ENCODE peak calls at places on chromosomes 13 and 19, in five cellular contexts. One of them, this sample, is unnamed.
A peak's percentile ranks its signal among the peaks of the same experiment; 100 is the strongest.

GRCh38 chr13:110593430-110594130 is 21.8 kb upstream of the NAXD start:
- DNase-seq in naive thymus-derived CD4-positive, alpha-beta T cell: peak; percentile 38
- DNase-seq in thoracic aorta: no peak
- DNase-seq in OCI-LY7: peak; percentile 49
- DNase-seq in CD4-positive, CD25-positive, alpha-beta regulatory T cell: peak; percentile 63
- DNase-seq in this sample: peak; percentile 38

GRCh38 chr19:42424712-42425131 is 2.5 kb downstream of the LIPE start:
- DNase-seq in naive thymus-derived CD4-positive, alpha-beta T cell: no peak
- DNase-seq in thoracic aorta: no peak
- DNase-seq in OCI-LY7: no peak
- DNase-seq in CD4-positive, CD25-positive, alpha-beta regulatory T cell: no peak
- DNase-seq in this sample: peak; percentile 50

GRCh38 chr13:22926176-22927007 is 254.4 kb upstream of the SGCG start:
- DNase-seq in naive thymus-derived CD4-positive, alpha-beta T cell: no peak
- DNase-seq in thoracic aorta: no peak
- DNase-seq in OCI-LY7: no peak
- DNase-seq in CD4-positive, CD25-positive, alpha-beta regulatory T cell: no peak
- DNase-seq in this sample: peak; percentile 65

GRCh38 chr19:15025237-15025636 is 24.0 kb upstream of the CASP14 start:
- DNase-seq in naive thymus-derived CD4-positive, alpha-beta T cell: no peak
- DNase-seq in thoracic aorta: no peak
- DNase-seq in OCI-LY7: peak; percentile 38
- DNase-seq in CD4-positive, CD25-positive, alpha-beta regulatory T cell: peak; percentile 20
- DNase-seq in this sample: no peak

GRCh38 chr13:22062478-22063205 is 391.8 kb downstream of the FGF9 start:
- DNase-seq in naive thymus-derived CD4-positive, alpha-beta T cell: no peak
- DNase-seq in thoracic aorta: no peak
- DNase-seq in OCI-LY7: no peak
- DNase-seq in CD4-positive, CD25-positive, alpha-beta regulatory T cell: no peak
- DNase-seq in this sample: no peak

GRCh38 chr19:43649514-43649913 is 9.9 kb upstream of the CADM4 start:
- DNase-seq in naive thymus-derived CD4-positive, alpha-beta T cell: no peak
- DNase-seq in thoracic aorta: no peak
- DNase-seq in OCI-LY7: no peak
- DNase-seq in CD4-positive, CD25-positive, alpha-beta regulatory T cell: no peak
- DNase-seq in this sample: no peak

GRCh38 chr13:109204252-109204651 is 574.8 kb downstream of the MYO16 start:
- DNase-seq in naive thymus-derived CD4-positive, alpha-beta T cell: no peak
- DNase-seq in thoracic aorta: no peak
- DNase-seq in OCI-LY7: no peak
- DNase-seq in CD4-positive, CD25-positive, alpha-beta regulatory T cell: no peak
- DNase-seq in this sample: no peak

GRCh38 chr19:33227242-33227650 is 1.6 kb upstream of the SLC7A10 start:
- DNase-seq in naive thymus-derived CD4-positive, alpha-beta T cell: no peak
- DNase-seq in thoracic aorta: no peak
- DNase-seq in OCI-LY7: no peak
- DNase-seq in CD4-positive, CD25-positive, alpha-beta regulatory T cell: no peak
- DNase-seq in this sample: no peak

GRCh38 chr13:66675620-66676019 is 554.5 kb downstream of the PCDH9 start:
- DNase-seq in naive thymus-derived CD4-positive, alpha-beta T cell: no peak
- DNase-seq in thoracic aorta: no peak
- DNase-seq in OCI-LY7: no peak
- DNase-seq in CD4-positive, CD25-positive, alpha-beta regulatory T cell: no peak
- DNase-seq in this sample: no peak

GRCh38 chr13:112960671-112961070 is 8.3 kb upstream of the MCF2L start:
- DNase-seq in naive thymus-derived CD4-positive, alpha-beta T cell: no peak
- DNase-seq in thoracic aorta: no peak
- DNase-seq in OCI-LY7: no peak
- DNase-seq in CD4-positive, CD25-positive, alpha-beta regulatory T cell: no peak
- DNase-seq in this sample: no peak

GRCh38 chr13:40127476-40127875 is 472.0 kb downstream of the COG6 start:
- DNase-seq in naive thymus-derived CD4-positive, alpha-beta T cell: no peak
- DNase-seq in thoracic aorta: no peak
- DNase-seq in OCI-LY7: peak; percentile 95
- DNase-seq in CD4-positive, CD25-positive, alpha-beta regulatory T cell: no peak
- DNase-seq in this sample: no peak

GRCh38 chr13:111006508-111007031 is 91.7 kb upstream of the ANKRD10 start:
- DNase-seq in naive thymus-derived CD4-positive, alpha-beta T cell: no peak
- DNase-seq in thoracic aorta: peak; percentile 69
- DNase-seq in OCI-LY7: no peak
- DNase-seq in CD4-positive, CD25-positive, alpha-beta regulatory T cell: no peak
- DNase-seq in this sample: no peak

GRCh38 chr19:41311613-41312012 is 1.6 kb downstream of the CCDC97 start:
- DNase-seq in naive thymus-derived CD4-positive, alpha-beta T cell: no peak
- DNase-seq in thoracic aorta: no peak
- DNase-seq in OCI-LY7: no peak
- DNase-seq in CD4-positive, CD25-positive, alpha-beta regulatory T cell: no peak
- DNase-seq in this sample: no peak

GRCh38 chr19:48218964-48219363 is 36.7 kb downstream of the CARD8 start:
- DNase-seq in naive thymus-derived CD4-positive, alpha-beta T cell: no peak
- DNase-seq in thoracic aorta: no peak
- DNase-seq in OCI-LY7: no peak
- DNase-seq in CD4-positive, CD25-positive, alpha-beta regulatory T cell: no peak
- DNase-seq in this sample: no peak

GRCh38 chr19:31214997-31215396 is 134.2 kb downstream of the TSHZ3 start:
- DNase-seq in naive thymus-derived CD4-positive, alpha-beta T cell: no peak
- DNase-seq in thoracic aorta: no peak
- DNase-seq in OCI-LY7: no peak
- DNase-seq in CD4-positive, CD25-positive, alpha-beta regulatory T cell: no peak
- DNase-seq in this sample: no peak

DNA sequence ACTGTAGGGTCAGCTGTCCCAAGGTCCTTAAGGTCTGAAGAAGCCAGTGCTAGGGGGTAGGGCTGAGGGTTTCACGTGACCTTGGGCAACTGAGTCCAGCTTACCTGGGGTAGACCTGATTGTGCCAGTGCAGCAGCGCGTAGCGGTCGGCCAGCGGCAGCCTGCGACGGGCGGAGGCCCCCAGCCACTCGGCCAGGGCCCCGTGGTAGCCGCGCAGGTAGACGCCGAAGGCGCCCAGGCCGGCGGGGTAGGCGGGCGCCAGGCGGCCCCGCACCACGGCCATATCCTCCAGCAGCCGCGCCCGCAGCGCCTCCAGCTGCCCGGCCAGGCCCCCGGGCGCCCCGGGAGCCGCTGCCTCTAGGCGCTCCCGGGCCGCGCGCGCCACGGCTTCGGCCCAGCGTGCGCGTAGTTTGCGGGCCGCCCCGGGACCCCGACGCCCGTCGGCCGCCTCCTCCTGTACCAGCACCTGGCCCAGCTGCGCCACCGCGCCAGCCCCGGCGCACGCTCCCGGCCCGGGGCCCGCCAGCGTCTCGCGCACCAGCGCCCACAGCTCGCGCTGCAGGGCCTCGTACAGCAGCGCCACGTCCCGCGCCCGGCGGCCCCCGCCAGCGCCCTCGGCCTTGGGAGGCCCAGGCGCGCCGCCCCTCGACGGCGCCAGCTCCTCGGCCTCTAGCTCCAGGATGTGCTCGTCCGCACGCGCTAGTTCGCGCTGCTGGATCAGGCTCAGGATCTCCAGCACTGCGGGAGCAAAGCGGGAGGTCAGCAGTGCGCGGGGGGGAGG is 10.9 kb downstream of the EXOC3L2 start:
- DNase-seq in naive thymus-derived CD4-positive, alpha-beta T cell: no peak
- DNase-seq in thoracic aorta: no peak
- DNase-seq in OCI-LY7: no peak
- DNase-seq in CD4-positive, CD25-positive, alpha-beta regulatory T cell: no peak
- DNase-seq in this sample: no peak
- H3K4me3 ChIP-seq in naive thymus-derived CD4-positive, alpha-beta T cell: no peak overlapping the region
- H3K4me3 ChIP-seq in thoracic aorta: no peak overlapping the region
- H3K4me3 ChIP-seq in OCI-LY7: no peak overlapping the region
- H3K4me3 ChIP-seq in CD4-positive, CD25-positive, alpha-beta regulatory T cell: no peak overlapping the region
- H3K4me3 ChIP-seq in this sample: no peak overlapping the region

DNA sequence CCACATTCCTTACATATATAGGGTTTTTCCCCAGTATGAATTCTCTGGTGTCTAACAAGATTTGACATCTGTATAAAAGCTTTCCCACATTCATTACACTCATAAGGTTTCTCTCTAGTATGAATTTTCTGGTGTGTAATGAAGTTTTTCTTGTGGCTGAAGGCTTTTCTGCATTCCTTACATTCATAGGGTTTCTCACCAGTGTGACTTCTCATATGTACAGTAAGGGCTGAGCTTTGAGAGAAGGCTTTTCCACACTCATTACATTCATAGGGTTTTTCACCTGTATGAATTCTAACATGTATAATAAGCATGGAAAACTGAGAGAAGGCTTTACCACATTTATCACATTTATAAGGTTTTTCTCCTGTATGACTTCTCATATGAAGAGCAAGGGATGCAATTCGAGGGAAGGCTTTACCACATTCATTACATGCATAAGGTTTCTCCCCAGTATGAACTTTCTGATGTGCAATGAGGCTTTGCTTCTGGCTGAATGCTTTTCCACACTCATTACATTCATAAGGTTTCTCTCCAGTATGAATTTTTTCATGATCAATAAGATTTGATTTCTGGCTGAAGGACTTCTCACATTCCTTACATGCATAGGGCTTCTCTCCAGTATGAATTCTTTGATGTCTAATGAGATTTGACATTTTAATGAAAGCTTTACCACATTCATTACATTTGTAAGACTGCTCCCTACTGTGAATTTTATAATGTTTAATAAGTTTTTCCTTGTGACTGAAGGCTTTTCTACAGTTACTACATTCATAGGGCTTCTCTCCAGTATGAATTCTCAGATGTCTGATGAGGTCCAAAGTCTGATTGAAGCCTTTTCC is 42.6 kb downstream of the ZNF527 start:
- DNase-seq in naive thymus-derived CD4-positive, alpha-beta T cell: no peak
- DNase-seq in thoracic aorta: no peak
- DNase-seq in OCI-LY7: no peak
- DNase-seq in CD4-positive, CD25-positive, alpha-beta regulatory T cell: peak; percentile 6
- DNase-seq in this sample: no peak
- H3K9me3 ChIP-seq in naive thymus-derived CD4-positive, alpha-beta T cell: peaks cover 85% of the 10 kb centered on the region
- H3K9me3 ChIP-seq in thoracic aorta: peaks cover 99% of the 10 kb centered on the region
- H3K9me3 ChIP-seq in OCI-LY7: peaks cover 75% of the 10 kb centered on the region
- H3K9me3 ChIP-seq in CD4-positive, CD25-positive, alpha-beta regulatory T cell: peaks cover 85% of the 10 kb centered on the region
- H3K9me3 ChIP-seq in this sample: peaks cover 7% of the 10 kb centered on the region

DNA sequence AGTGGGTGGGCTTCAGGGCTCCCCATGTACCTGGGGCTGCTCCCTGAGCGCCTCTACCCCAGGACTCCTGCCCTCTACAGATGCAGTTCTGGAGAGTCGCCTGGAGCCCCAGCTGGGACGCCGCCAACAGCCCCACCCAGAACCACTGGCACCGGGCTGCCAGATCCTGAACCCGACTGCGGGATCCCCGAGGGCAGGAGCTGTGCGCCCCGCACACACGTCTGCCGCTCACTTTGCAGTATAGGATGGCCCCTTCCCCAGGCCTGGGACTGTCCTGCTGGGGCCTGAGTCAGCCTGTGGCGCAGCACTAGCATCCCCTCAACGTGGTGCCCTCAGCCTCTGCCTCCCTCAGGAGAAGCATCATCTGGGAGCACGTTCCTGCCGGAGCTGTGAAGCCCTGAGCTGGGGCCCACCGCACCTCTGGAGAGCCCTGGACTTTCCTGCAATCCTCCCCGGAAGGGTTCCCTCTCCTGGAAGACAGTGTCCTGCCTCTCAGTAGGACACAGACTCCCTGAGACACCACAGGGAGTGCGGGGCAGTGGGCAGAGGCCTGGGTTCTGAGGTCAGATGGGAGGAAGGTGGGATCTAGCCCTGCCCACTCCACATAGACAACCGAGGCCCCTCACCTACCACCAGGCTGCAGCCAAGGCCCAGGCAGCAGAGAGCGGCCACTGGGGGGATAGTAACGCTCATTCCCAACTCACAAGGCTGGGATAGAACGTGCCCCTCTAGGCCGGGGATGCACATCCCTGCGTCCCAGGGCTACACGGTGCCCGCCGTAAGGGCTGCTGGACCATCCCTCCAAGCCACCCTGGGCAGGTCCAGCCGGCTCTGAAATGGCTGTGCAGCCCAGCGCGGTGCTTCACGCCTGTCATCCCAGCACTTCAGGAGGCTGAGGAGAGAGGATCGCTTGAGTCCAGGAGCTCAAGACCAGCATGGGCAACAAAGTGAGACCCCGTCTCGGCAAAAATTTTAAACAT is 3.5 kb downstream of the REXO1 start:
- DNase-seq in naive thymus-derived CD4-positive, alpha-beta T cell: no peak
- DNase-seq in thoracic aorta: no peak
- DNase-seq in OCI-LY7: no peak
- DNase-seq in CD4-positive, CD25-positive, alpha-beta regulatory T cell: no peak
- DNase-seq in this sample: no peak
- H3K4me1 ChIP-seq in naive thymus-derived CD4-positive, alpha-beta T cell: peaks cover 49% of the 10 kb centered on the region
- H3K4me1 ChIP-seq in thoracic aorta: peaks cover 42% of the 10 kb centered on the region
- H3K4me1 ChIP-seq in OCI-LY7: peaks cover 19% of the 10 kb centered on the region
- H3K4me1 ChIP-seq in CD4-positive, CD25-positive, alpha-beta regulatory T cell: peaks cover 71% of the 10 kb centered on the region
- H3K4me1 ChIP-seq in this sample: peaks cover 7% of the 10 kb centered on the region

GRCh38 chr13:50244355-50244912 is 229.2 kb downstream of the KCNRG start:
- DNase-seq in naive thymus-derived CD4-positive, alpha-beta T cell: no peak
- DNase-seq in thoracic aorta: no peak
- DNase-seq in OCI-LY7: no peak
- DNase-seq in CD4-positive, CD25-positive, alpha-beta regulatory T cell: no peak
- DNase-seq in this sample: no peak
- H3K4me3 ChIP-seq in naive thymus-derived CD4-positive, alpha-beta T cell: no peak overlapping the region
- H3K4me3 ChIP-seq in thoracic aorta: no peak overlapping the region
- H3K4me3 ChIP-seq in OCI-LY7: no peak overlapping the region
- H3K4me3 ChIP-seq in CD4-positive, CD25-positive, alpha-beta regulatory T cell: no peak overlapping the region
- H3K4me3 ChIP-seq in this sample: no peak overlapping the region

DNA sequence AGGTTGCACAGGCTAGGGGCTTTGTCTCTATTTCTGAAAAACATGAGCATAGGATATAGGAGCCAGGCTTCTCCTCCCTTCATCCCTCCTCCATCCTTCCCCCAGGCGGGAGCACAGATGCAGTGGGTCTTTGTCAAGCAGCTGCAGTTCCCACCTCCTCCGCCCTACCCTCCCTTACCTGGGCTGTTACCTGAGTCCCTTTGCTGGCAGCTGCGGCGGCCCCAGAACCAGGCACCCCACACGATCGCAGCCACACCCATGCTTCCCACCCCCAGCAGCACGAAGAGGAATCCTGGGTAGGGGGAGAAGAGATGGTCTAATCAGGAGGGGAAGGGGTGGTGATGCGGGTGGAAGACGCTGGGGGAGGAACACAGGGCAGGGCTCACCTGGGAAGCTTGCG is 7.8 kb downstream of the TMIGD2 start:
- DNase-seq in naive thymus-derived CD4-positive, alpha-beta T cell: no peak
- DNase-seq in thoracic aorta: no peak
- DNase-seq in OCI-LY7: no peak
- DNase-seq in CD4-positive, CD25-positive, alpha-beta regulatory T cell: no peak
- DNase-seq in this sample: no peak
- H3K9me3 ChIP-seq in naive thymus-derived CD4-positive, alpha-beta T cell: no peaks in the 10 kb centered on the region
- H3K9me3 ChIP-seq in thoracic aorta: no peaks in the 10 kb centered on the region
- H3K9me3 ChIP-seq in OCI-LY7: no peaks in the 10 kb centered on the region
- H3K9me3 ChIP-seq in CD4-positive, CD25-positive, alpha-beta regulatory T cell: no peaks in the 10 kb centered on the region
- H3K9me3 ChIP-seq in this sample: no peaks in the 10 kb centered on the region

DNA sequence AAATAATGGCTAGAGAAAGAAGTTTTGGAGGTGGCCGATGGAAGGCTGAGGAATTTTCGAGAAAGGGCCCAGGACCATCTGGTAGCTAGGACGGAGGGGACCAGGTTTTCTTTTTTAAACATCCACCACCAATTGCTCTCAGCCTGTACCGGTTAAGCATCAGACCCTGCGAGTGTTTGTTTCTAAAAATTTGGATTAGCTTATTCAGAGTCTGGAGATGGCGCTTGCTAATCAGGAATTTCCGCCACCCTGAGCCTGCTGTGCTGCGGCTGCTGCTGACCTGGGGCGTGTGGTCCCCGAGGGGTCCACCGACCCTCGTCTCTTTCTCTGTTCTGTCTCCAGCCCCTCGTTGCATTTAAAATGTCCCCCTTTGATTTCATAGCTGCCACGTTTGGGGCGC is 2.0 kb downstream of the UHRF1 start:
- DNase-seq in naive thymus-derived CD4-positive, alpha-beta T cell: peak; percentile 6
- DNase-seq in thoracic aorta: no peak
- DNase-seq in OCI-LY7: peak; percentile 23
- DNase-seq in CD4-positive, CD25-positive, alpha-beta regulatory T cell: no peak
- DNase-seq in this sample: no peak
- H3K4me1 ChIP-seq in naive thymus-derived CD4-positive, alpha-beta T cell: peaks cover 48% of the 10 kb centered on the region
- H3K4me1 ChIP-seq in thoracic aorta: peaks cover 43% of the 10 kb centered on the region
- H3K4me1 ChIP-seq in OCI-LY7: peaks cover 29% of the 10 kb centered on the region
- H3K4me1 ChIP-seq in CD4-positive, CD25-positive, alpha-beta regulatory T cell: peaks cover 72% of the 10 kb centered on the region
- H3K4me1 ChIP-seq in this sample: peaks cover 27% of the 10 kb centered on the region

This sample was measured in HAP-1.